ENCODE peak calls at places on chromosomes 1 and 21, in eight cellular contexts. X is suprapubic skin, R is nephron progenitor cell, F is fibroblast of pulmonary artery, P is dorsolateral prefrontal cortex, Y is psoas muscle, H is body of pancreas, N is mucosa of descending colon. B is an unnamed sample.

GRCh38 chr21:44337941-44338895 is 972 bp downstream of the CFAP410 start:
- DNase-seq in X (no peak), R (peak), F (peak), P (peak), Y (peak), H (peak), N (peak), B (no peak)

GRCh38 chr1:9634582-9634981 is 16.9 kb upstream of the PIK3CD start:
- DNase-seq in X (no peak), R (no peak), F (no peak), P (no peak), Y (no peak), H (no peak), N (no peak), B (no peak)

GRCh38 chr1:197526736-197527371 is 248.4 kb downstream of the DENND1B start:
- DNase-seq in X (no peak), R (no peak), F (peak), P (no peak), Y (no peak), H (no peak), N (no peak), B (no peak)

GRCh38 chr1:218620956-218621355 is 275.8 kb downstream of the TGFB2 start:
- DNase-seq in X (no peak), R (no peak), F (peak), P (no peak), Y (no peak), H (no peak), N (no peak), B (no peak)

GRCh38 chr1:86229405-86229804 is 72.8 kb upstream of the COL24A1 start:
- DNase-seq in X (no peak), R (no peak), F (no peak), P (no peak), Y (no peak), H (no peak), N (no peak), B (no peak)

GRCh38 chr1:230768903-230769570 is 21.8 kb downstream of the CAPN9 start:
- DNase-seq in X (no peak), R (no peak), F (peak), P (no peak), Y (no peak), H (peak), N (no peak), B (no peak)

GRCh38 chr1:164366014-164366413 is 193.0 kb upstream of the PBX1 start:
- DNase-seq in X (no peak), R (no peak), F (no peak), P (no peak), Y (no peak), H (no peak), N (no peak), B (no peak)

GRCh38 chr1:43135857-43136781 is 36.0 kb downstream of the EBNA1BP2 start:
- DNase-seq in X (no peak), R (no peak), F (no peak), P (no peak), Y (no peak), H (no peak), N (no peak), B (no peak)

GRCh38 chr1:48938975-48939374 is 162.3 kb upstream of the BEND5 start:
- DNase-seq in X (no peak), R (no peak), F (no peak), P (no peak), Y (no peak), H (no peak), N (no peak), B (no peak)

GRCh38 chr1:200317236-200317635 is 92.6 kb downstream of the ZNF281 start:
- DNase-seq in X (no peak), R (no peak), F (no peak), P (no peak), Y (no peak), H (no peak), N (no peak), B (no peak)

DNA sequence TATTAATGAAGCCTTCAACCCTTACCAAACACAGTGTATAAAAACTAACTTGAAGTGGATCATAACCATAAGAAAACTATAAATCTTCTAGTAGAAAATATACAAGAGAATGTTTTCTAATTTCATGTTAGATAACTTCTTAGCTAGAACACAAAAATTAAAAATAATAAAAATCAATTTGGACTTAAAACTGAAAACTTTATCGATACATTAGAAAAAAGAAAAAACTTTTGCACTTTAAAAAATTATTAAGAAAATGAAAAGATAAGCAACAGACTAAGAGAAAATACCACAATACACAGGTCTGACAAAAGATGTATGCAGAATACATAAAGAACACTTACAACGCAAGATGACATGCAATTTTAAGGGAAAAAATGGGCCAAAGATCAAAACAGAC is 8.7 kb downstream of the COP1 start:
- DNase-seq in X (no peak), R (no peak), F (no peak), P (no peak), Y (no peak), H (no peak), N (no peak), B (no peak)
- TF ChIP-seq CTCF in X (no peak), R (no peak), F (no peak), P (no peak), Y (no peak), H (no peak), N (no peak), B (no peak)

GRCh38 chr1:74811421-74812179 is 78.6 kb downstream of the TYW3 start:
- DNase-seq in X (no peak), R (no peak), F (peak), P (no peak), Y (no peak), H (no peak), N (no peak), B (no peak)

GRCh38 chr1:74812180-74812541 is 79.2 kb downstream of the TYW3 start:
- DNase-seq in X (no peak), R (no peak), F (no peak), P (no peak), Y (no peak), H (no peak), N (no peak), B (no peak)
- TF ChIP-seq CTCF in X (no peak), R (no peak), F (no peak), P (no peak), Y (no peak), H (no peak), N (no peak), B (no peak)

GRCh38 chr1:201546093-201546492 is 7.2 kb downstream of the NAV1 start:
- DNase-seq in X (peak), R (no peak), F (no peak), P (no peak), Y (no peak), H (no peak), N (no peak), B (no peak)
- TF ChIP-seq CTCF in X (no peak), R (no peak), F (peak), P (no peak), Y (no peak), H (no peak), N (no peak), B (peak)

GRCh38 chr1:63537006-63537405 is 13.7 kb downstream of the EFCAB7 start:
- DNase-seq in X (no peak), R (no peak), F (no peak), P (no peak), Y (no peak), H (no peak), N (no peak), B (no peak)

GRCh38 chr1:63532727-63533126 is 9.4 kb downstream of the EFCAB7 start:
- DNase-seq in X (no peak), R (no peak), F (no peak), P (no peak), Y (no peak), H (no peak), N (no peak), B (no peak)

GRCh38 chr1:63534406-63534805 is 11.1 kb downstream of the EFCAB7 start:
- DNase-seq in X (no peak), R (no peak), F (no peak), P (no peak), Y (no peak), H (no peak), N (no peak), B (no peak)

DNA sequence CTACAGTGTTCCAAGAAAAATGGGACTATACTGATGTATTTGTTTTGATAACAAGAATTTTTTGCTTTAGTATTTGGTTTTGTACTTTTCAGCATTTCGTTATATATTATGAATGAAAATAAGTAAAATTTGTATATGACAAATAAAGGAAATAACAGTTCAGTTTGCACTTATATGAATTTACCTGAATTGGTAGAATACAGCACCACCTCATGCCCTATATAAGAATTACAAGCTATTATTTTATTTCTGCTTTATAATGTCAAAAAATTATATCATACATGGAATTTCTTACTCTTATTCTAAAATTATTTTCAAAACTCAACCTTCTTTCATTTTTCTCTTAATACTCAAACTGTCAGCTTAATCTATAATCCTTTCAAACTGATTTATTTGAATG is 14.6 kb downstream of the EFCAB7 start:
- DNase-seq in X (no peak), R (no peak), F (peak), P (no peak), Y (no peak), H (no peak), N (no peak), B (no peak)
- TF ChIP-seq CTCF in X (no peak), R (peak), F (peak), P (peak), Y (peak), H (peak), N (no peak), B (peak)

DNA sequence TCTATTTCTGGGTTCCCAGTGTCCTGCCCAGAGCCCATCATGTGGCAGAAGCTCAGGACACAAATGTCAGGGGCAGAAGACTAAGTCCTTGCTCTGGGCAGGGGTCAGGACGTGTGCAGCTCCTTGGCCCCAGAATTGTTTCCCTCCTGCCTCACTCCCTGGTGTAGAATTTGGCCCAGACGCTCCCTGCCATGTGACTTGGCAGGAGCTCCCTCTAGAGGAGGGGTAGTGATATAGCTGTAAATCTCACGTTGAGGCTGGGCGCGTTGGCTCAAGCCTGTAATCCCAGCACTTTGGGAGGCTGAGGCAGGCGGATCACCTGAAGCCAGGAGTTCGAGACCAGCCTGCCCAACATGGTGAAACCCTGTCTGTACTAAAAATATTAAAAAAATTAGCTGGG is 91.2 kb downstream of the UBIAD1 start:
- DNase-seq in X (no peak), R (no peak), F (no peak), P (no peak), Y (no peak), H (peak), N (no peak), B (no peak)
- TF ChIP-seq CTCF in X (no peak), R (peak), F (no peak), P (no peak), Y (peak), H (peak), N (no peak), B (no peak)

GRCh38 chr1:18280956-18281355 is 173.4 kb downstream of the IGSF21 start:
- DNase-seq in X (no peak), R (no peak), F (no peak), P (no peak), Y (no peak), H (no peak), N (no peak), B (no peak)
- TF ChIP-seq CTCF in X (no peak), R (no peak), F (no peak), P (no peak), Y (no peak), H (no peak), N (no peak), B (no peak)

GRCh38 chr1:234730110-234730509 is 120.1 kb upstream of the IRF2BP2 start:
- DNase-seq in X (no peak), R (no peak), F (no peak), P (no peak), Y (no peak), H (no peak), N (no peak), B (no peak)

GRCh38 chr1:234732260-234732659 is 122.3 kb upstream of the IRF2BP2 start:
- DNase-seq in X (no peak), R (no peak), F (no peak), P (no peak), Y (no peak), H (no peak), N (no peak), B (no peak)

GRCh38 chr1:234731371-234732085 is 121.5 kb upstream of the IRF2BP2 start:
- DNase-seq in X (no peak), R (no peak), F (peak), P (no peak), Y (no peak), H (no peak), N (no peak), B (no peak)

GRCh38 chr1:234729566-234729965 is 119.6 kb upstream of the IRF2BP2 start:
- DNase-seq in X (no peak), R (no peak), F (peak), P (no peak), Y (no peak), H (no peak), N (no peak), B (no peak)

GRCh38 chr1:234730542-234731370 is 120.8 kb upstream of the IRF2BP2 start:
- DNase-seq in X (no peak), R (no peak), F (no peak), P (no peak), Y (no peak), H (no peak), N (no peak), B (no peak)
- TF ChIP-seq CTCF in X (no peak), R (no peak), F (no peak), P (no peak), Y (no peak), H (no peak), N (no peak), B (no peak)